ENCODE peak calls at places on chromosomes 6 and 20, in seven cellular contexts. One of them, this sample, is unnamed.

GRCh38 chr20:51531141-51531710 is 11.3 kb downstream of the NFATC2 start:
- DNase-seq in adipocyte: no peak
- DNase-seq in A549: peak; percentile 14
- DNase-seq in testis: no peak
- DNase-seq in aorta: no peak
- DNase-seq in PC-3: peak; percentile 98
- DNase-seq in neural progenitor cell: no peak
- DNase-seq in this sample: peak; percentile 45

GRCh38 chr6:89197141-89197540 is 20.0 kb downstream of the GABRR1 start:
- DNase-seq in aorta: no peak
- DNase-seq in A549: no peak
- DNase-seq in adipocyte: no peak
- DNase-seq in neural progenitor cell: no peak
- DNase-seq in testis: no peak
- DNase-seq in PC-3: no peak
- DNase-seq in this sample: no peak

GRCh38 chr20:47988601-47989116 is 203.4 kb upstream of the SULF2 start:
- DNase-seq in PC-3: no peak
- DNase-seq in testis: no peak
- DNase-seq in adipocyte: no peak
- DNase-seq in neural progenitor cell: no peak
- DNase-seq in aorta: no peak
- DNase-seq in A549: no peak
- DNase-seq in this sample: no peak

GRCh38 chr20:25274891-25275812 is 27.3 kb downstream of the PYGB start:
- DNase-seq in adipocyte: no peak
- DNase-seq in testis: peak; percentile 13
- DNase-seq in aorta: peak; percentile 41
- DNase-seq in PC-3: no peak
- DNase-seq in A549: no peak
- DNase-seq in neural progenitor cell: no peak
- DNase-seq in this sample: no peak

GRCh38 chr6:148934534-148934933 is 187.7 kb downstream of the UST start:
- DNase-seq in PC-3: peak; percentile 5
- DNase-seq in A549: no peak
- DNase-seq in neural progenitor cell: no peak
- DNase-seq in testis: peak; percentile 49
- DNase-seq in adipocyte: no peak
- DNase-seq in aorta: peak; percentile 74
- DNase-seq in this sample: peak; percentile 73

GRCh38 chr6:150233797-150234399 is 91.1 kb downstream of the PPP1R14C start:
- DNase-seq in PC-3: no peak
- DNase-seq in A549: no peak
- DNase-seq in testis: no peak
- DNase-seq in adipocyte: no peak
- DNase-seq in aorta: no peak
- DNase-seq in neural progenitor cell: no peak
- DNase-seq in this sample: no peak

GRCh38 chr6:48994811-48995210 is 468.2 kb downstream of the MMUT start:
- DNase-seq in testis: no peak
- DNase-seq in neural progenitor cell: no peak
- DNase-seq in aorta: no peak
- DNase-seq in adipocyte: no peak
- DNase-seq in A549: peak; percentile 5
- DNase-seq in PC-3: peak; percentile 5
- DNase-seq in this sample: no peak

GRCh38 chr6:42698217-42698616 is 24.2 kb downstream of the PRPH2 start:
- DNase-seq in aorta: no peak
- DNase-seq in testis: no peak
- DNase-seq in A549: no peak
- DNase-seq in adipocyte: no peak
- DNase-seq in PC-3: no peak
- DNase-seq in neural progenitor cell: no peak
- DNase-seq in this sample: no peak

GRCh38 chr6:29737707-29738630 is 14.7 kb downstream of the HLA-F start:
- DNase-seq in PC-3: peak; percentile 82
- DNase-seq in A549: peak; percentile 68
- DNase-seq in adipocyte: peak; percentile 78
- DNase-seq in neural progenitor cell: peak; percentile 82
- DNase-seq in aorta: peak; percentile 73
- DNase-seq in testis: peak; percentile 81
- DNase-seq in this sample: peak; percentile 26

GRCh38 chr6:118546164-118546929 is 1.7 kb upstream of the PLN start:
- DNase-seq in neural progenitor cell: no peak
- DNase-seq in PC-3: no peak
- DNase-seq in adipocyte: no peak
- DNase-seq in testis: no peak
- DNase-seq in aorta: no peak
- DNase-seq in A549: no peak
- DNase-seq in this sample: no peak

GRCh38 chr6:125100018-125100652 is 53.4 kb upstream of the TPD52L1 start:
- DNase-seq in A549: no peak
- DNase-seq in testis: no peak
- DNase-seq in adipocyte: no peak
- DNase-seq in PC-3: no peak
- DNase-seq in aorta: no peak
- DNase-seq in neural progenitor cell: no peak
- DNase-seq in this sample: no peak

GRCh38 chr6:13535306-13535705 is 39.1 kb upstream of the SIRT5 start:
- DNase-seq in adipocyte: no peak
- DNase-seq in testis: no peak
- DNase-seq in A549: no peak
- DNase-seq in neural progenitor cell: no peak
- DNase-seq in PC-3: peak; percentile 5
- DNase-seq in aorta: no peak
- DNase-seq in this sample: no peak

GRCh38 chr20:54082100-54082499 is 11.7 kb upstream of the BCAS1 start:
- DNase-seq in A549: no peak
- DNase-seq in neural progenitor cell: no peak
- DNase-seq in testis: no peak
- DNase-seq in PC-3: no peak
- DNase-seq in adipocyte: no peak
- DNase-seq in aorta: no peak
- DNase-seq in this sample: no peak

GRCh38 chr20:10667560-10668167 is 6.1 kb downstream of the JAG1 start:
- DNase-seq in A549: no peak
- DNase-seq in aorta: no peak
- DNase-seq in adipocyte: no peak
- DNase-seq in testis: no peak
- DNase-seq in PC-3: no peak
- DNase-seq in neural progenitor cell: peak; percentile 81
- DNase-seq in this sample: no peak

GRCh38 chr6:107730106-107730505 is 94.0 kb downstream of the SCML4 start:
- DNase-seq in neural progenitor cell: peak; percentile 25
- DNase-seq in A549: no peak
- DNase-seq in testis: no peak
- DNase-seq in PC-3: no peak
- DNase-seq in aorta: no peak
- DNase-seq in adipocyte: no peak
- DNase-seq in this sample: no peak

GRCh38 chr20:49981218-49982071 is 1.3 kb upstream of the SNAI1 start:
- DNase-seq in adipocyte: no peak
- DNase-seq in A549: no peak
- DNase-seq in PC-3: no peak
- DNase-seq in aorta: no peak
- DNase-seq in testis: no peak
- DNase-seq in neural progenitor cell: peak; percentile 15
- DNase-seq in this sample: no peak

GRCh38 chr20:3887870-3888614 is 1.1 kb upstream of the PANK2 start:
- DNase-seq in testis: no peak
- DNase-seq in aorta: peak; percentile 53
- DNase-seq in PC-3: peak; percentile 42
- DNase-seq in neural progenitor cell: peak; percentile 28
- DNase-seq in adipocyte: peak; percentile 60
- DNase-seq in A549: peak; percentile 42
- DNase-seq in this sample: no peak

GRCh38 chr20:52105573-52106422 is 85.8 kb downstream of the ZFP64 start:
- DNase-seq in PC-3: peak; percentile 50
- DNase-seq in aorta: no peak
- DNase-seq in adipocyte: peak; percentile 54
- DNase-seq in A549: peak; percentile 68
- DNase-seq in testis: no peak
- DNase-seq in neural progenitor cell: peak; percentile 88
- DNase-seq in this sample: no peak

GRCh38 chr6:7910654-7911344 is at the start of gene TXNDC5:
- DNase-seq in neural progenitor cell: peak; percentile 93
- DNase-seq in A549: peak; percentile 58
- DNase-seq in PC-3: peak; percentile 74
- DNase-seq in adipocyte: peak; percentile 91
- DNase-seq in aorta: peak; percentile 86
- DNase-seq in testis: peak; percentile 81
- DNase-seq in this sample: peak; percentile 83

GRCh38 chr6:113596907-113597583 is 260.1 kb upstream of the MARCKS start:
- DNase-seq in testis: no peak
- DNase-seq in aorta: no peak
- DNase-seq in A549: no peak
- DNase-seq in adipocyte: peak; percentile 69
- DNase-seq in PC-3: no peak
- DNase-seq in neural progenitor cell: no peak
- DNase-seq in this sample: no peak

GRCh38 chr6:45592991-45593390 is 215.3 kb upstream of the SUPT3H start:
- DNase-seq in A549: no peak
- DNase-seq in aorta: no peak
- DNase-seq in testis: no peak
- DNase-seq in adipocyte: no peak
- DNase-seq in neural progenitor cell: no peak
- DNase-seq in PC-3: no peak
- DNase-seq in this sample: no peak

GRCh38 chr6:75827163-75827562 is 78.1 kb downstream of the MYO6 start:
- DNase-seq in neural progenitor cell: no peak
- DNase-seq in PC-3: no peak
- DNase-seq in A549: no peak
- DNase-seq in testis: no peak
- DNase-seq in aorta: no peak
- DNase-seq in adipocyte: no peak
- DNase-seq in this sample: no peak

GRCh38 chr6:24614648-24615047 is 31.3 kb downstream of the KIAA0319 start:
- DNase-seq in PC-3: no peak
- DNase-seq in A549: no peak
- DNase-seq in neural progenitor cell: no peak
- DNase-seq in adipocyte: no peak
- DNase-seq in aorta: no peak
- DNase-seq in testis: no peak
- DNase-seq in this sample: no peak

GRCh38 chr6:100228437-100229424 is 234.7 kb upstream of the MCHR2 start:
- DNase-seq in neural progenitor cell: peak; percentile 95
- DNase-seq in aorta: peak; percentile 82
- DNase-seq in testis: peak; percentile 87
- DNase-seq in adipocyte: peak; percentile 86
- DNase-seq in A549: peak; percentile 78
- DNase-seq in PC-3: peak; percentile 78
- DNase-seq in this sample: peak; percentile 92

GRCh38 chr6:16770701-16771569 is 9.7 kb upstream of the ATXN1 start:
- DNase-seq in adipocyte: peak; percentile 51
- DNase-seq in A549: peak; percentile 83
- DNase-seq in testis: peak; percentile 89
- DNase-seq in PC-3: peak; percentile 76
- DNase-seq in aorta: peak; percentile 85
- DNase-seq in neural progenitor cell: peak; percentile 85
- DNase-seq in this sample: peak; percentile 81
- H3K4me3 ChIP-seq in adipocyte: no peak overlapping the region
- H3K4me3 ChIP-seq in A549: no peak overlapping the region
- H3K4me3 ChIP-seq in testis: no peak overlapping the region
- H3K4me3 ChIP-seq in PC-3: no peak overlapping the region
- H3K4me3 ChIP-seq in aorta: no peak overlapping the region
- H3K4me3 ChIP-seq in neural progenitor cell: no peak overlapping the region
- H3K4me3 ChIP-seq in this sample: no peak overlapping the region

GRCh38 chr20:18783385-18783959 is 30.1 kb upstream of the SCP2D1 start:
- DNase-seq in A549: no peak
- DNase-seq in aorta: no peak
- DNase-seq in PC-3: no peak
- DNase-seq in neural progenitor cell: no peak
- DNase-seq in testis: peak; percentile 90
- DNase-seq in adipocyte: no peak
- DNase-seq in this sample: no peak
- H3K9me3 ChIP-seq in A549: no peaks in the 10 kb centered on the region
- H3K9me3 ChIP-seq in aorta: peaks cover 1% of the 10 kb centered on the region
- H3K9me3 ChIP-seq in PC-3: no peaks in the 10 kb centered on the region
- H3K9me3 ChIP-seq in neural progenitor cell: no peaks in the 10 kb centered on the region
- H3K9me3 ChIP-seq in testis: no peaks in the 10 kb centered on the region
- H3K9me3 ChIP-seq in adipocyte: no peaks in the 10 kb centered on the region
- H3K9me3 ChIP-seq in this sample: no peaks in the 10 kb centered on the region

GRCh38 chr6:137087902-137088301 is 43.1 kb upstream of the IL20RA start:
- DNase-seq in neural progenitor cell: no peak
- DNase-seq in testis: no peak
- DNase-seq in aorta: no peak
- DNase-seq in adipocyte: no peak
- DNase-seq in PC-3: no peak
- DNase-seq in A549: no peak
- DNase-seq in this sample: no peak
- H3K4me3 ChIP-seq in neural progenitor cell: no peak overlapping the region
- H3K4me3 ChIP-seq in testis: no peak overlapping the region
- H3K4me3 ChIP-seq in aorta: no peak overlapping the region
- H3K4me3 ChIP-seq in adipocyte: no peak overlapping the region
- H3K4me3 ChIP-seq in PC-3: no peak overlapping the region
- H3K4me3 ChIP-seq in A549: no peak overlapping the region
- H3K4me3 ChIP-seq in this sample: no peak overlapping the region

GRCh38 chr6:359261-360035 is 32.1 kb upstream of the IRF4 start:
- DNase-seq in A549: no peak
- DNase-seq in adipocyte: no peak
- DNase-seq in aorta: no peak
- DNase-seq in PC-3: no peak
- DNase-seq in neural progenitor cell: no peak
- DNase-seq in testis: no peak
- DNase-seq in this sample: no peak

GRCh38 chr6:361411-362132 is 30.0 kb upstream of the IRF4 start:
- DNase-seq in aorta: no peak
- DNase-seq in PC-3: no peak
- DNase-seq in adipocyte: no peak
- DNase-seq in testis: no peak
- DNase-seq in neural progenitor cell: no peak
- DNase-seq in A549: no peak
- DNase-seq in this sample: no peak

GRCh38 chr6:362231-362923 is 29.2 kb upstream of the IRF4 start:
- DNase-seq in aorta: no peak
- DNase-seq in A549: no peak
- DNase-seq in testis: no peak
- DNase-seq in PC-3: no peak
- DNase-seq in adipocyte: no peak
- DNase-seq in neural progenitor cell: no peak
- DNase-seq in this sample: no peak

GRCh38 chr6:362924-363249 is 28.7 kb upstream of the IRF4 start:
- DNase-seq in testis: no peak
- DNase-seq in neural progenitor cell: no peak
- DNase-seq in A549: no peak
- DNase-seq in aorta: peak; percentile 13
- DNase-seq in adipocyte: no peak
- DNase-seq in PC-3: no peak
- DNase-seq in this sample: no peak

GRCh38 chr6:360791-361373 is 30.7 kb upstream of the IRF4 start:
- DNase-seq in aorta: no peak
- DNase-seq in A549: no peak
- DNase-seq in testis: no peak
- DNase-seq in neural progenitor cell: no peak
- DNase-seq in PC-3: no peak
- DNase-seq in adipocyte: no peak
- DNase-seq in this sample: no peak
- H3K9me3 ChIP-seq in aorta: peaks cover 6% of the 10 kb centered on the region
- H3K9me3 ChIP-seq in A549: peaks cover 2% of the 10 kb centered on the region
- H3K9me3 ChIP-seq in testis: no peaks in the 10 kb centered on the region
- H3K9me3 ChIP-seq in neural progenitor cell: peaks cover 23% of the 10 kb centered on the region
- H3K9me3 ChIP-seq in PC-3: no peaks in the 10 kb centered on the region
- H3K9me3 ChIP-seq in adipocyte: no peaks in the 10 kb centered on the region
- H3K9me3 ChIP-seq in this sample: peaks cover 5% of the 10 kb centered on the region

This sample was measured in MG63.